ENCODE peak calls at places on chromosomes 4 and X, in six cellular contexts. Z is GM12878, L is HepG2, S is K562, K is upper lobe of left lung, C is A549. Y is an unnamed sample. For H3K4me1, the result is how much of the 10 kb centered on the place peaks cover.

GRCh38 chr4:100938698-100939097 is 408.6 kb downstream of the PPP3CA start:
- ATAC-seq in Z (no peak), L (no peak), S (no peak), K (no peak), C (no peak), Y (no peak)

GRCh38 chr4:2141022-2141761 is 82.1 kb downstream of the NAT8L start:
- ATAC-seq in Z (peak), L (no peak), S (no peak), K (no peak), C (no peak), Y (no peak)

GRCh38 chr4:149711588-149711987 is 104.1 kb downstream of the IQCM start:
- ATAC-seq in Z (no peak), L (no peak), S (no peak), K (no peak), C (no peak), Y (no peak)

GRCh38 chr4:141389649-141390048 is 169.0 kb downstream of the ZNF330 start:
- ATAC-seq in Z (no peak), L (no peak), S (no peak), K (no peak), C (no peak), Y (no peak)

GRCh38 chrX:115579327-115579726 is 18.4 kb downstream of the PLS3 start:
- ATAC-seq in Z (peak), L (no peak), S (no peak), K (no peak), C (no peak), Y (no peak)

GRCh38 chrX:30313322-30313721 is 4.1 kb upstream of the NR0B1 start:
- ATAC-seq in Z (no peak), L (peak), S (no peak), K (no peak), C (no peak), Y (no peak)

GRCh38 chr4:62232755-62233280 is 1032.7 kb downstream of the ADGRL3 start:
- ATAC-seq in Z (no peak), L (no peak), S (no peak), K (no peak), C (no peak), Y (no peak)

GRCh38 chr4:78768447-78769177 is 7.5 kb upstream of the BMP2K start:
- ATAC-seq in Z (no peak), L (peak), S (peak), K (no peak), C (no peak), Y (no peak)

GRCh38 chr4:1247811-1248261 is 1.1 kb downstream of the CTBP1 start:
- ATAC-seq in Z (peak), L (peak), S (peak), K (no peak), C (peak), Y (no peak)

GRCh38 chr4:110020681-110021443 is 108.2 kb downstream of the EGF start:
- ATAC-seq in Z (no peak), L (no peak), S (no peak), K (no peak), C (no peak), Y (no peak)

GRCh38 chrX:107574054-107574683 is 54.1 kb upstream of the PRPS1 start:
- ATAC-seq in Z (no peak), L (peak), S (no peak), K (no peak), C (peak), Y (no peak)

GRCh38 chrX:132954323-132954722 is 4.1 kb downstream of the HS6ST2 start:
- ATAC-seq in Z (no peak), L (no peak), S (no peak), K (no peak), C (no peak), Y (no peak)

GRCh38 chr4:77022581-77023133 is 53.1 kb downstream of the CCNI start:
- ATAC-seq in Z (no peak), L (no peak), S (no peak), K (no peak), C (no peak), Y (peak)

GRCh38 chrX:82658492-82658891 is 849.6 kb upstream of the POU3F4 start:
- ATAC-seq in Z (no peak), L (no peak), S (no peak), K (no peak), C (no peak), Y (no peak)
- TF ChIP-seq EP300 in Z (no peak), L (no peak), S (no peak), K (no peak), C (no peak), Y (no peak)

DNA sequence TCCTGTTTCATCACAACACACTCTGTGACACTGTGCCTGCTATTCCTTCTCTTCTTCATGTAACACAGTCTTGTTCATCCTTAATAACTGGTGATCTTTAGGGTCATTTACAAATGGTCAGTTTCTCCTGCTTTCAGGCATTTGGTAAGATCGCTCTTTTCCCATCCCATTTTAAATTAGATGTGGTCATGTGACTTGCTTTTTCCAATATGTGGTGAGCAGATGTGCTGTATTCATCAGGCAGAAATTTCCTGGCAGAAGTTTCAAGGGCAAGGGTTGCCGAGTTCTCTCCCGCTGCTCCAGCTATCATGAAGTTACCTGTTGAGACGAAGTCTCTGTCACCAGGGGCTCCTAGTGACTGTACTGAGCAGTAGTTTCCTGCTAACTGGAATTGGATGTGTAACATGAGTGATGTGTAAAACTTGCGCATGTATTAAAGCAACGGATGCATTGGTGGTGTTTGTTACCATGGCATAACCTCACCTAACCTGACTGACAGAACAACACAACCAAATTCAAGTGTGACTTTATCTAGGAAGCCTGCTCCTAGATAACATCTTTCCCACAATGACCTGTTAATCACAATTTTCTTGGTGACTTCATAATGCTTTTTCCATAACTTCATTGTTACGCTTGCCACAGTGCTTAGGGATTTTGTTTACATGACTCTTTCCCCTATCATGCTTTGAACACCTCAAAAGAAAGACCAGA is 29.5 kb upstream of the BMPR1B start:
- ATAC-seq in Z (no peak), L (no peak), S (no peak), K (no peak), C (no peak), Y (no peak)
- H3K4me1 ChIP-seq in Z (under half), L (under half), S (under half), K (under half), C (half or more), Y (under half)

GRCh38 chr4:88823058-88823919 is 125.7 kb upstream of the NAP1L5 start:
- ATAC-seq in Z (peak), L (peak), S (peak), K (peak), C (peak), Y (peak)
- TF ChIP-seq EP300 in Z (no peak), L (peak), S (peak), K (no peak), C (no peak), Y (no peak)

DNA sequence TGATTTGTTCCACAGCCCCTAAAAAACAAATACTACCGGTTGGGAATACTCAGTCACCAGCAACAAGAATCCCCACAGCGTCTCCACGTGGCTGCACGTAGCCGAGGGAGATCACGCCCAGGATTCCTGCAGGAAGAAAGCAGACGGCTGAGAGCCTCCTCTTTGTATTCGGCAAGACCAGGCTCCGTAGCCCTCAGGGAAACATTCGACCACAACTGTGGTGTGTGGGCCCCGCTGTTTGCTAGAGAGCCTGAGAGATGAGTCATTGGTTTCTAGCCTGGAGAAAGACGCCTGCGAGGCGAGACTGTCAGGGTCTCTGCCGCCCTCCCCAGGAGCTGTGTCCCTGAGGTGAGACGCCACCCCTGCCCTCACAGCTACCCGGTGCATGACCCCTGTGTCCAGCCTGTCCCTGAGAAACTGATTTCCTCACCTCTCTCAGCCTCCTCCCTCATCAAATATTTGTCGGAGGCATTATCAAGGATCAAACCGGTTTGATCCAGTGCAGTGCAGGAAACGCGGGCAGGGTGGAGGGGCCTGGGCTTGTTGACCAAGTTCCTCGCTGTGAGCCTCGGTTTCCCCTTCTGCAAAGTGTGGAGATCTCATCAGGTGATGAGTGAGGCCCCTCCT is 4.7 kb upstream of the S100P start:
- ATAC-seq in Z (peak), L (peak), S (peak), K (peak), C (peak), Y (peak)
- H3K4me1 ChIP-seq in Z (under half), L (half or more), S (under half), K (under half), C (under half), Y (under half)

GRCh38 chr4:152779513-152780266 is at the start of the genes ARFIP1 and TIGD4:
- ATAC-seq in Z (peak), L (peak), S (peak), K (peak), C (peak), Y (peak)
- TF ChIP-seq EP300 in Z (no peak), L (peak), S (no peak), K (no peak), C (no peak), Y (no peak)

GRCh38 chrX:130082244-130083106 is 27.8 kb downstream of the ELF4 start:
- ATAC-seq in Z (peak), L (no peak), S (peak), K (peak), C (no peak), Y (peak)
- H3K4me1 ChIP-seq in Z (under half), L (under half), S (half or more), K (half or more), C (under half), Y (under half)

DNA sequence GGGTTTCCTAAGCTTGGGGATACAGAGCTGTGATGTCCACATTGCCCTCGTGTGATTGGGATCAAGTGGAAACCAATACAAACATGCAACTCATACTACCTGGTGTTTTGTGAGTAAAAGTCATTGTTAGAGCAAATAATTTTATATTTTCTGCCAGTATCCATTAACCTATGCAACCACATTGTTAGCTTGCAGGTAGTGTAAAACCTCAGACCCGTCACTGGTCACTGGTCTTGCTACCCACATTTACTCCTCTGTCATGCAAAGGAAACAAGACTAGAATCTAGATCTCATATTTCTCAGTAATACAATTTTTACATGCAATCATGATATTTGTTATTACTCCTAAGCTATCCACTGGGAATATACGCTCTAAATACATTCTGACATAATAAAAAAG is 324.3 kb upstream of the NDST4 start:
- ATAC-seq in Z (peak), L (no peak), S (no peak), K (no peak), C (no peak), Y (no peak)
- TF ChIP-seq EP300 in Z (no peak), L (no peak), S (no peak), K (no peak), C (no peak), Y (no peak)

GRCh38 chrX:13091111-13091765 is 46.8 kb upstream of the FAM9C start:
- ATAC-seq in Z (peak), L (no peak), S (no peak), K (no peak), C (no peak), Y (no peak)
- H3K4me1 ChIP-seq in Z (half or more), L (under half), S (under half), K (half or more), C (under half), Y (under half)

DNA sequence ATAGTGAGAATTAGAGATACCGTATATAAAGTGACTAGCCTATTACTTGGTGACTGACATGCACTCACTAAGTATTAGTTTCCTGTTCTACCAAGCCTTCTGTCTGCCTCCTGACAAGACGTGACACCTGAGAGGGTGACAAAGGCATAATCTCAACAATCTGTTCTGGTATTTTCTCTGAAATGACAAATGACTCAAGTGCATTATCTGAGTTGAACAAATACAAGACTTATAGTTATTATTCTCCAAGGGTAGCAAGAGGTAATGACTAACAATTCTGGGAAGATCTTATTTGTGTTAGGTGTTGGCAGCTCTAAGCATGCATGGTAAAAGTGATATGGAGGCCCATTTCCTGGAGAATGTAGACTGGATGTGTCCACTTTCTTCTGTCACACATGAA is 60.6 kb downstream of the SYTL5 start:
- ATAC-seq in Z (no peak), L (no peak), S (no peak), K (no peak), C (no peak), Y (no peak)
- TF ChIP-seq EP300 in Z (no peak), L (no peak), S (peak), K (no peak), C (no peak), Y (no peak)

Y was measured in gastroesophageal sphincter.